ENCODE peak calls at places on chromosome 22, in eight cellular contexts. K, V, M, E, D, O, S and P are unnamed samples.

GRCh38 chr22:38016182-38017078 is 32.1 kb upstream of the SOX10 start:
- DNase-seq in K (no peak), V (no peak), M (peak; percentile 76), E (no peak), D (no peak), O (peak; percentile 85), S (no peak), P (peak; percentile 52)

GRCh38 chr22:33875316-33875715 is 45.0 kb downstream of the LARGE1 start:
- DNase-seq in K (no peak), V (no peak), M (no peak), E (no peak), D (no peak), O (no peak), S (no peak), P (no peak)

GRCh38 chr22:48889209-48889830 is 938.4 kb downstream of the BRD1 start:
- DNase-seq in K (no peak), V (no peak), M (no peak), E (no peak), D (peak; percentile 23), O (peak; percentile 7), S (no peak), P (no peak)

GRCh38 chr22:41915035-41915782 is at the start of gene SHISA8:
- DNase-seq in K (peak; percentile 64), V (no peak), M (no peak), E (no peak), D (no peak), O (peak; percentile 71), S (peak; percentile 62), P (no peak)

GRCh38 chr22:49353185-49353584 is 474.5 kb downstream of the BRD1 start:
- DNase-seq in K (no peak), V (no peak), M (no peak), E (no peak), D (no peak), O (no peak), S (no peak), P (no peak)

GRCh38 chr22:37462426-37462825 is 23.8 kb downstream of the MFNG start:
- DNase-seq in K (no peak), V (no peak), M (no peak), E (no peak), D (no peak), O (no peak), S (no peak), P (no peak)

GRCh38 chr22:41446057-41446501 is 522 bp downstream of the TOB2 start:
- DNase-seq in K (peak; percentile 27), V (no peak), M (peak; percentile 6), E (no peak), D (peak; percentile 62), O (peak; percentile 66), S (peak; percentile 4), P (no peak)

GRCh38 chr22:35891442-35891841 is 137.2 kb downstream of the RBFOX2 start:
- DNase-seq in K (no peak), V (no peak), M (no peak), E (no peak), D (no peak), O (no peak), S (no peak), P (no peak)

GRCh38 chr22:46619830-46620501 is at the start of gene GRAMD4:
- DNase-seq in K (no peak), V (no peak), M (no peak), E (no peak), D (no peak), O (no peak), S (no peak), P (no peak)

GRCh38 chr22:39508393-39508792 is 6.3 kb downstream of the MIEF1 start:
- DNase-seq in K (no peak), V (no peak), M (no peak), E (no peak), D (no peak), O (no peak), S (no peak), P (no peak)

GRCh38 chr22:36727927-36728488 is 24.5 kb upstream of the CACNG2 start:
- DNase-seq in K (no peak), V (no peak), M (no peak), E (no peak), D (no peak), O (no peak), S (no peak), P (no peak)

GRCh38 chr22:49914256-49914655 is 4.0 kb downstream of the ALG12 start:
- DNase-seq in K (no peak), V (no peak), M (no peak), E (no peak), D (peak; percentile 42), O (no peak), S (no peak), P (no peak)

GRCh38 chr22:38176170-38176741 is 5.4 kb downstream of the PLA2G6 start:
- DNase-seq in K (peak; percentile 68), V (no peak), M (peak; percentile 82), E (peak; percentile 94), D (no peak), O (peak; percentile 76), S (peak; percentile 29), P (no peak)

GRCh38 chr22:30117256-30117655 is 37.0 kb downstream of the HORMAD2 start:
- DNase-seq in K (no peak), V (no peak), M (no peak), E (no peak), D (no peak), O (no peak), S (no peak), P (no peak)

GRCh38 chr22:49768077-49768476 is 59.6 kb downstream of the BRD1 start:
- DNase-seq in K (no peak), V (no peak), M (no peak), E (no peak), D (no peak), O (peak; percentile 35), S (no peak), P (no peak)

GRCh38 chr22:17941501-17942406 is 82.6 kb downstream of the MICAL3 start:
- DNase-seq in K (no peak), V (no peak), M (no peak), E (no peak), D (no peak), O (no peak), S (no peak), P (no peak)

DNA sequence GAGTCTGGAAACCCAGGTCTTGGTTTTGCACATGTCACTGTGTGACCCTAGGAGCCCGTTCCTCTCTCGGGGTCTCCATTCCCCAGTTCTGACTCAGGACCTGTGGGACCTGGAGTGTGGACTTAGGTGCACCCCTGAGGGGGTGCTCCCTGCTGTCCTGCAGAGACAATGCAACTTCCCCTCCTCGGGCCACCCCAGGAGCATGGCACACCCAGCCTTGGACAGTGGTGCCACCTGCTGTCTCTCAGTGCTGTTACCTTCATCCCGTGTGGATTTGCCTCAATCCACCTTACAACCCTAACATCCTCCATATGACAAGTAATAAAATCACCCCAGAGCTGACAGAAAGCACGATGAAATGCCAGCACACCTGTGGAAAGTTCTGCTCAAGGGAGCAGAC is 27.5 kb upstream of the CRYBB3 start:
- DNase-seq in K (no peak), V (peak; percentile 7), M (no peak), E (no peak), D (no peak), O (no peak), S (peak; percentile 35), P (no peak)
- TF ChIP-seq CTCF in K (no peak), V (peak; percentile 38), M (peak; percentile 21), E (no peak), D (peak; percentile 41), O (no peak), S (peak; percentile 61), P (peak; percentile 48)

GRCh38 chr22:26642465-26643367 is 14.7 kb upstream of the MIAT start:
- DNase-seq in K (peak; percentile 22), V (no peak), M (no peak), E (no peak), D (no peak), O (no peak), S (peak; percentile 69), P (no peak)
- TF ChIP-seq CTCF in K (no peak), V (no peak), M (no peak), E (no peak), D (no peak), O (no peak), S (peak; percentile 58), P (no peak)

DNA sequence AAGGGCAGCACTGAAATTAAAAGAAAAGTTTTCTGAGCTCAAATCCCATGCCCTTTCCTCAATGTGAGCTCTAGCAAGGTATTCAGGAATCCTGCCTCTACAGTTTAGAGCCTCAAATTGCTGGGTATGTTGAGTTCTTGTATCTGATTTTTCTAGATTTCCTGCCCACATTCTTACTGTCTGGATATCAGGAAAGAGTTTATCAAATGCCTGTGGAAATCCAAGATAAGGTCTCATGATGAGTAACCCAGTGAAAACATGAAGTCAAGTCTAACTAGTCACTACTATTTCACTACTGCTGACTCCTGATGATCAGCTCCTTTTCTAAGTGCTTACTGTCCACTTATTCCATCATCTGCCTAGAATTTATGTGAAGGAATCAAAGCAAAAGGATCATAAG is 29.8 kb downstream of the LIMK2 start:
- DNase-seq in K (no peak), V (no peak), M (peak; percentile 85), E (no peak), D (no peak), O (no peak), S (no peak), P (no peak)
- TF ChIP-seq CTCF in K (no peak), V (no peak), M (peak; percentile 59), E (peak; percentile 32), D (no peak), O (no peak), S (no peak), P (no peak)

GRCh38 chr22:19713228-19713627 is 1.1 kb upstream of the SEPTIN5 start:
- DNase-seq in K (no peak), V (no peak), M (no peak), E (no peak), D (no peak), O (peak; percentile 29), S (no peak), P (no peak)

GRCh38 chr22:19714320-19715252 is at the start of gene SEPTIN5:
- DNase-seq in K (no peak), V (no peak), M (no peak), E (no peak), D (no peak), O (peak; percentile 51), S (no peak), P (no peak)

GRCh38 chr22:19716041-19716828 is 1.9 kb downstream of the SEPTIN5 start:
- DNase-seq in K (no peak), V (no peak), M (no peak), E (no peak), D (no peak), O (no peak), S (no peak), P (no peak)

GRCh38 chr22:19715286-19715939 is 1.1 kb downstream of the SEPTIN5 start:
- DNase-seq in K (no peak), V (no peak), M (no peak), E (no peak), D (no peak), O (peak; percentile 36), S (no peak), P (no peak)

DNA sequence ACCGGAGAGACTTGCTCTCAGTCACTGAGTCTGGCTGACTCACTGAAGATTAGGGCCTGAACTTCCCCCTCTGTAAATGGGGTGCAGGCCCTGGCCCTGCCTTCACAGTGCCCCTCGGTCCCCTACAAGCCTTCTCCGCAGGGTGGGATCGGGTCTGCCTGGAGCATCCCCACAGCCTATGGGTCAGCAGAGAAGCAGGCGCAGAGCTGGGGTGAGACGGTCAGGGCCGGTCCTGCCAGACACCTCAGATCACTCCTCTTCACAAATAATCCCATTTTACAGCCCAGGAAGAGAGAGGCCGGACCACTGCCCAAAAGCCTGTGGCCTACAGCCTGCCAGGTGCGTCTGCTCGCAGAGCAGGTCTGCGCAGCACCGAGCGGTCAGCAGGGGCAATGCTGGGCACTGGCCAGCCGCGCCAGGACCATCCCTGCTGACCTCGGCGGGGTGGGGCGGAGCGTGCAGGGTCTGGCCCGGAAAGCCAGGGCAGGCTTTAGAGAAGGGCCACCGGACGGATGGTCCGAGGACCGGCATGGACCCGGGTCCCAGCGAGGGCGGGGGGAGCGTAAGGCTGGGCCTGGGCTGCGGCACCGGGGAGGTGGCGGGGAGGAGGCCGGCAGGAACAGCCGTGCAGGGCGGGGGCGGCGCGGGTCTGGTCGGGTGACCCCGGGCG is 518 bp upstream of the SEPTIN5 start:
- DNase-seq in K (no peak), V (no peak), M (no peak), E (no peak), D (no peak), O (peak; percentile 64), S (no peak), P (peak; percentile 45)
- TF ChIP-seq CTCF in K (no peak), V (no peak), M (no peak), E (no peak), D (no peak), O (no peak), S (no peak), P (no peak)